ENCODE peak calls at places on chromosomes 13 and 19, in five cellular contexts. One of them, this sample, is unnamed.

GRCh38 chr19:42488783-42489521 is 39.3 kb downstream of the CEACAM1 start:
- DNase-seq in iris pigment epithelial cell: no peak
- DNase-seq in RCC 7860: no peak
- DNase-seq in stimulated activated effector memory CD8-positive, alpha-beta T cell treated with anti-CD3 and anti-CD28 coated beads, Interleukin-12 subunit alpha, Interleukin-12 subunit beta, amount 100 ng/mL, for 72 hours: no peak
- DNase-seq in AG08395: no peak
- DNase-seq in this sample: no peak

GRCh38 chr19:56476671-56477428 is at the start of gene ZNF667:
- DNase-seq in iris pigment epithelial cell: peak
- DNase-seq in RCC 7860: peak
- DNase-seq in stimulated activated effector memory CD8-positive, alpha-beta T cell treated with anti-CD3 and anti-CD28 coated beads, Interleukin-12 subunit alpha, Interleukin-12 subunit beta, amount 100 ng/mL, for 72 hours: no peak
- DNase-seq in AG08395: peak
- DNase-seq in this sample: no peak

GRCh38 chr13:114224201-114224600 is 10.5 kb upstream of the CDC16 start:
- DNase-seq in iris pigment epithelial cell: no peak
- DNase-seq in RCC 7860: no peak
- DNase-seq in stimulated activated effector memory CD8-positive, alpha-beta T cell treated with anti-CD3 and anti-CD28 coated beads, Interleukin-12 subunit alpha, Interleukin-12 subunit beta, amount 100 ng/mL, for 72 hours: no peak
- DNase-seq in AG08395: no peak
- DNase-seq in this sample: no peak

GRCh38 chr19:19528721-19529490 is at the start of gene YJEFN3:
- DNase-seq in iris pigment epithelial cell: peak
- DNase-seq in RCC 7860: no peak
- DNase-seq in stimulated activated effector memory CD8-positive, alpha-beta T cell treated with anti-CD3 and anti-CD28 coated beads, Interleukin-12 subunit alpha, Interleukin-12 subunit beta, amount 100 ng/mL, for 72 hours: no peak
- DNase-seq in AG08395: peak
- DNase-seq in this sample: no peak

GRCh38 chr19:1828279-1829238 is 16.5 kb upstream of the ATP8B3 start:
- DNase-seq in iris pigment epithelial cell: no peak
- DNase-seq in RCC 7860: no peak
- DNase-seq in stimulated activated effector memory CD8-positive, alpha-beta T cell treated with anti-CD3 and anti-CD28 coated beads, Interleukin-12 subunit alpha, Interleukin-12 subunit beta, amount 100 ng/mL, for 72 hours: no peak
- DNase-seq in AG08395: no peak
- DNase-seq in this sample: no peak

GRCh38 chr19:30071871-30072270 is 129.8 kb downstream of the URI1 start:
- DNase-seq in iris pigment epithelial cell: no peak
- DNase-seq in RCC 7860: no peak
- DNase-seq in stimulated activated effector memory CD8-positive, alpha-beta T cell treated with anti-CD3 and anti-CD28 coated beads, Interleukin-12 subunit alpha, Interleukin-12 subunit beta, amount 100 ng/mL, for 72 hours: no peak
- DNase-seq in AG08395: no peak
- DNase-seq in this sample: no peak

GRCh38 chr19:40512473-40513344 is 45.9 kb downstream of the SPTBN4 start:
- DNase-seq in iris pigment epithelial cell: peak
- DNase-seq in RCC 7860: no peak
- DNase-seq in stimulated activated effector memory CD8-positive, alpha-beta T cell treated with anti-CD3 and anti-CD28 coated beads, Interleukin-12 subunit alpha, Interleukin-12 subunit beta, amount 100 ng/mL, for 72 hours: no peak
- DNase-seq in AG08395: peak
- DNase-seq in this sample: no peak

GRCh38 chr13:39510296-39510695 is 92.7 kb downstream of the LHFPL6 start:
- DNase-seq in iris pigment epithelial cell: no peak
- DNase-seq in RCC 7860: no peak
- DNase-seq in stimulated activated effector memory CD8-positive, alpha-beta T cell treated with anti-CD3 and anti-CD28 coated beads, Interleukin-12 subunit alpha, Interleukin-12 subunit beta, amount 100 ng/mL, for 72 hours: no peak
- DNase-seq in AG08395: no peak
- DNase-seq in this sample: no peak

GRCh38 chr19:17348700-17349099 is 11.3 kb downstream of the GTPBP3 start:
- DNase-seq in iris pigment epithelial cell: no peak
- DNase-seq in RCC 7860: peak
- DNase-seq in stimulated activated effector memory CD8-positive, alpha-beta T cell treated with anti-CD3 and anti-CD28 coated beads, Interleukin-12 subunit alpha, Interleukin-12 subunit beta, amount 100 ng/mL, for 72 hours: no peak
- DNase-seq in AG08395: peak
- DNase-seq in this sample: peak

GRCh38 chr13:112903606-112904195 is 65.3 kb upstream of the MCF2L start:
- DNase-seq in iris pigment epithelial cell: no peak
- DNase-seq in RCC 7860: no peak
- DNase-seq in stimulated activated effector memory CD8-positive, alpha-beta T cell treated with anti-CD3 and anti-CD28 coated beads, Interleukin-12 subunit alpha, Interleukin-12 subunit beta, amount 100 ng/mL, for 72 hours: no peak
- DNase-seq in AG08395: no peak
- DNase-seq in this sample: no peak

GRCh38 chr19:13906525-13906904 is 514 bp downstream of the CC2D1A start:
- DNase-seq in iris pigment epithelial cell: no peak
- DNase-seq in RCC 7860: no peak
- DNase-seq in stimulated activated effector memory CD8-positive, alpha-beta T cell treated with anti-CD3 and anti-CD28 coated beads, Interleukin-12 subunit alpha, Interleukin-12 subunit beta, amount 100 ng/mL, for 72 hours: no peak
- DNase-seq in AG08395: no peak
- DNase-seq in this sample: no peak

GRCh38 chr13:59483441-59484116 is 680.1 kb downstream of the DIAPH3 start:
- DNase-seq in iris pigment epithelial cell: peak
- DNase-seq in RCC 7860: no peak
- DNase-seq in stimulated activated effector memory CD8-positive, alpha-beta T cell treated with anti-CD3 and anti-CD28 coated beads, Interleukin-12 subunit alpha, Interleukin-12 subunit beta, amount 100 ng/mL, for 72 hours: no peak
- DNase-seq in AG08395: no peak
- DNase-seq in this sample: no peak

GRCh38 chr13:27101847-27102246 is 69.8 kb downstream of the USP12 start:
- DNase-seq in iris pigment epithelial cell: no peak
- DNase-seq in RCC 7860: no peak
- DNase-seq in stimulated activated effector memory CD8-positive, alpha-beta T cell treated with anti-CD3 and anti-CD28 coated beads, Interleukin-12 subunit alpha, Interleukin-12 subunit beta, amount 100 ng/mL, for 72 hours: no peak
- DNase-seq in AG08395: no peak
- DNase-seq in this sample: no peak

GRCh38 chr13:40401911-40402776 is 264.3 kb downstream of the FOXO1 start:
- DNase-seq in iris pigment epithelial cell: peak
- DNase-seq in RCC 7860: peak
- DNase-seq in stimulated activated effector memory CD8-positive, alpha-beta T cell treated with anti-CD3 and anti-CD28 coated beads, Interleukin-12 subunit alpha, Interleukin-12 subunit beta, amount 100 ng/mL, for 72 hours: no peak
- DNase-seq in AG08395: peak
- DNase-seq in this sample: peak

GRCh38 chr19:12353375-12353774 is 12.1 kb downstream of the ZNF442 start:
- DNase-seq in iris pigment epithelial cell: no peak
- DNase-seq in RCC 7860: no peak
- DNase-seq in stimulated activated effector memory CD8-positive, alpha-beta T cell treated with anti-CD3 and anti-CD28 coated beads, Interleukin-12 subunit alpha, Interleukin-12 subunit beta, amount 100 ng/mL, for 72 hours: no peak
- DNase-seq in AG08395: no peak
- DNase-seq in this sample: no peak

GRCh38 chr13:109938255-109938936 is 152.0 kb upstream of the IRS2 start:
- DNase-seq in iris pigment epithelial cell: peak
- DNase-seq in RCC 7860: peak
- DNase-seq in stimulated activated effector memory CD8-positive, alpha-beta T cell treated with anti-CD3 and anti-CD28 coated beads, Interleukin-12 subunit alpha, Interleukin-12 subunit beta, amount 100 ng/mL, for 72 hours: no peak
- DNase-seq in AG08395: peak
- DNase-seq in this sample: no peak

GRCh38 chr19:46746281-46746965 is at the start of gene STRN4:
- DNase-seq in iris pigment epithelial cell: no peak
- DNase-seq in RCC 7860: no peak
- DNase-seq in stimulated activated effector memory CD8-positive, alpha-beta T cell treated with anti-CD3 and anti-CD28 coated beads, Interleukin-12 subunit alpha, Interleukin-12 subunit beta, amount 100 ng/mL, for 72 hours: peak
- DNase-seq in AG08395: peak
- DNase-seq in this sample: no peak

GRCh38 chr13:28357846-28358496 is 137.0 kb downstream of the FLT1 start:
- DNase-seq in iris pigment epithelial cell: peak
- DNase-seq in RCC 7860: no peak
- DNase-seq in stimulated activated effector memory CD8-positive, alpha-beta T cell treated with anti-CD3 and anti-CD28 coated beads, Interleukin-12 subunit alpha, Interleukin-12 subunit beta, amount 100 ng/mL, for 72 hours: no peak
- DNase-seq in AG08395: no peak
- DNase-seq in this sample: no peak

GRCh38 chr13:93307651-93308050 is 81.0 kb downstream of the GPC6 start:
- DNase-seq in iris pigment epithelial cell: no peak
- DNase-seq in RCC 7860: no peak
- DNase-seq in stimulated activated effector memory CD8-positive, alpha-beta T cell treated with anti-CD3 and anti-CD28 coated beads, Interleukin-12 subunit alpha, Interleukin-12 subunit beta, amount 100 ng/mL, for 72 hours: no peak
- DNase-seq in AG08395: no peak
- DNase-seq in this sample: no peak

GRCh38 chr19:29662604-29663404 is 2.5 kb upstream of the PLEKHF1 start:
- DNase-seq in iris pigment epithelial cell: peak
- DNase-seq in RCC 7860: peak
- DNase-seq in stimulated activated effector memory CD8-positive, alpha-beta T cell treated with anti-CD3 and anti-CD28 coated beads, Interleukin-12 subunit alpha, Interleukin-12 subunit beta, amount 100 ng/mL, for 72 hours: no peak
- DNase-seq in AG08395: peak
- DNase-seq in this sample: peak

GRCh38 chr13:63124863-63125262 is 1709.2 kb upstream of the PCDH20 start:
- DNase-seq in iris pigment epithelial cell: peak
- DNase-seq in RCC 7860: peak
- DNase-seq in stimulated activated effector memory CD8-positive, alpha-beta T cell treated with anti-CD3 and anti-CD28 coated beads, Interleukin-12 subunit alpha, Interleukin-12 subunit beta, amount 100 ng/mL, for 72 hours: no peak
- DNase-seq in AG08395: no peak
- DNase-seq in this sample: no peak

GRCh38 chr13:105616313-105617075 is 919.0 kb downstream of the EFNB2 start:
- DNase-seq in iris pigment epithelial cell: no peak
- DNase-seq in RCC 7860: no peak
- DNase-seq in stimulated activated effector memory CD8-positive, alpha-beta T cell treated with anti-CD3 and anti-CD28 coated beads, Interleukin-12 subunit alpha, Interleukin-12 subunit beta, amount 100 ng/mL, for 72 hours: no peak
- DNase-seq in AG08395: peak
- DNase-seq in this sample: no peak

GRCh38 chr19:49193822-49194394 is 36.3 kb downstream of the TRPM4 start:
- DNase-seq in iris pigment epithelial cell: no peak
- DNase-seq in RCC 7860: no peak
- DNase-seq in stimulated activated effector memory CD8-positive, alpha-beta T cell treated with anti-CD3 and anti-CD28 coated beads, Interleukin-12 subunit alpha, Interleukin-12 subunit beta, amount 100 ng/mL, for 72 hours: no peak
- DNase-seq in AG08395: no peak
- DNase-seq in this sample: no peak

This sample was measured in osteocyte.